ENCODE peak calls at places on chromosomes 3 and 15, in four cellular contexts. N, O, J and C are unnamed samples. For H3K27me3 and H3K36me3, the result is how much of the 10 kb centered on the place peaks cover.

GRCh38 chr3:170483485-170484262 is 65.0 kb downstream of the CLDN11 start:
- DNase-seq in J (no peak), N (no peak), O (no peak), C (no peak)

GRCh38 chr15:76393614-76394013 is 57.0 kb downstream of the ISL2 start:
- DNase-seq in J (no peak), N (no peak), O (no peak), C (no peak)

GRCh38 chr3:30354972-30355371 is 251.4 kb upstream of the TGFBR2 start:
- DNase-seq in O (no peak), J (no peak), N (no peak), C (no peak)

GRCh38 chr3:49940667-49941249 is 808 bp downstream of the RBM6 start:
- DNase-seq in O (no peak), J (no peak), N (no peak), C (no peak)

GRCh38 chr15:89419370-89419984 is 76.9 kb downstream of the RHCG start:
- DNase-seq in J (no peak), N (no peak), O (peak), C (no peak)

GRCh38 chr3:127886276-127886862 is 28.7 kb upstream of the KBTBD12 start:
- DNase-seq in O (no peak), J (no peak), N (no peak), C (no peak)

GRCh38 chr3:187852842-187853727 is 107.8 kb upstream of the BCL6 start:
- DNase-seq in O (peak), J (no peak), N (no peak), C (no peak)

GRCh38 chr3:126685493-126685892 is 18.5 kb upstream of the CHCHD6 start:
- DNase-seq in O (no peak), N (no peak), J (no peak), C (no peak)

GRCh38 chr3:12990306-12990705 is 82.9 kb downstream of the IQSEC1 start:
- DNase-seq in O (no peak), N (no peak), J (no peak), C (peak)

GRCh38 chr15:37086120-37086519 is 14.2 kb downstream of the MEIS2 start:
- DNase-seq in J (no peak), O (no peak), N (no peak), C (no peak)

GRCh38 chr15:37088436-37088835 is 11.9 kb downstream of the MEIS2 start:
- DNase-seq in N (no peak), O (no peak), J (no peak), C (no peak)

GRCh38 chr15:37087050-37087691 is 13.2 kb downstream of the MEIS2 start:
- DNase-seq in J (no peak), O (no peak), N (no peak), C (no peak)

GRCh38 chr15:37084602-37085001 is 15.7 kb downstream of the MEIS2 start:
- DNase-seq in J (no peak), N (no peak), O (no peak), C (no peak)

GRCh38 chr15:37086521-37086920 is 13.8 kb downstream of the MEIS2 start:
- DNase-seq in J (no peak), O (no peak), N (no peak), C (no peak)
- H3K27me3 ChIP-seq in J (under half), O (under half), N (under half), C (under half)

GRCh38 chr3:46552538-46552937 is 13.6 kb downstream of the LRRC2 start:
- DNase-seq in O (no peak), J (no peak), N (no peak), C (no peak)

GRCh38 chr3:46549989-46550388 is 16.1 kb downstream of the LRRC2 start:
- DNase-seq in N (no peak), O (no peak), J (no peak), C (no peak)

GRCh38 chr3:46546896-46547440 is 19.1 kb downstream of the LRRC2 start:
- DNase-seq in N (no peak), O (no peak), J (no peak), C (no peak)

GRCh38 chr3:46551615-46552014 is 14.5 kb downstream of the LRRC2 start:
- DNase-seq in J (no peak), N (no peak), O (no peak), C (no peak)

GRCh38 chr3:46549408-46549904 is 16.6 kb downstream of the LRRC2 start:
- DNase-seq in O (no peak), J (no peak), N (no peak), C (no peak)
- TF ChIP-seq POLR2A in O (no peak), J (no peak), N (no peak), C (no peak)

GRCh38 chr3:15041950-15042349 is 23.2 kb downstream of the MRPS25 start:
- DNase-seq in O (no peak), N (no peak), J (no peak), C (no peak)

GRCh38 chr3:15040844-15041243 is 24.3 kb downstream of the MRPS25 start:
- DNase-seq in J (no peak), O (peak), N (peak), C (no peak)

GRCh38 chr3:15033103-15033502 is 32.0 kb downstream of the MRPS25 start:
- DNase-seq in J (no peak), N (no peak), O (no peak), C (no peak)

GRCh38 chr3:15042936-15043335 is 22.2 kb downstream of the MRPS25 start:
- DNase-seq in J (no peak), N (no peak), O (no peak), C (no peak)

DNA sequence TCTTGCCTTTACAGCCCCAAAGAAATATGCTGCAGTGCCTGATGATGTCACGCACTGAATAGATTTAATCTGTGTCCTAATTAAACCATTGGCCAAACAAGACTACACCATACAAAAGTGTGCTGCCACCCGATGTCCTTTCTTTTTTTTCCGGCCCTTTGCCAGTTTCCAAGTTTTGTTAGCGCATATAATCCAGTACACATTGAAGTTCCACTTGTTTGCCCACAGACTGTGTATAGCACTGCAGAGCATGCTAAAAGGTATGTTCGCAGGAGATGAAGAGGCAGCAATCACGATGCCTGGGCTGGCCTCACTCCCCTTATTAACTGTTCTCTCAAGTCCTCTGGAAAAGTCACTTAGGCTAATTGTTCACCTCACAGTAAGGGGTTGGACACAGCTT is 26.8 kb downstream of the MRPS25 start:
- DNase-seq in N (no peak), J (no peak), O (no peak), C (no peak)
- H3K36me3 ChIP-seq in N (under half), J (under half), O (under half), C (half or more)

GRCh38 chr15:96366526-96366877 is 36.0 kb downstream of the NR2F2 start:
- DNase-seq in N (no peak), J (no peak), O (no peak), C (no peak)
- H3K27me3 ChIP-seq in N (under half), J (under half), O (under half), C (under half)